ENCODE peak calls at places on chromosomes 3 and 15, in five cellular contexts. N is ovary, A is transverse colon, X is H1, K is suprapubic skin. V is an unnamed sample.

GRCh38 chr3:177236704-177237103 is 39.4 kb upstream of the TBL1XR1 start:
- DNase-seq in A (no peak), X (no peak), N (no peak), K (no peak), V (no peak)

GRCh38 chr15:70160267-70160666 is 62.5 kb upstream of the TLE3 start:
- DNase-seq in X (no peak), A (no peak), N (no peak), K (no peak), V (no peak)

GRCh38 chr3:138727371-138727770 is 107.4 kb downstream of the PIK3CB start:
- DNase-seq in A (no peak), X (no peak), K (no peak), N (no peak), V (no peak)

GRCh38 chr3:36729204-36730056 is 34.9 kb downstream of the DCLK3 start:
- DNase-seq in X (no peak), A (no peak), K (no peak), N (no peak), V (no peak)

GRCh38 chr3:184737641-184738518 is 26.0 kb upstream of the MAGEF1 start:
- DNase-seq in X (no peak), A (no peak), N (no peak), K (peak; percentile 49), V (no peak)

GRCh38 chr15:55846108-55846707 is 103.3 kb upstream of the PRTG start:
- DNase-seq in K (no peak), A (peak; percentile 23), X (peak; percentile 31), N (no peak), V (no peak)

GRCh38 chr3:177041021-177041729 is 156.1 kb downstream of the TBL1XR1 start:
- DNase-seq in X (no peak), K (peak; percentile 73), A (no peak), N (peak; percentile 36), V (peak; percentile 92)

GRCh38 chr3:190585771-190586630 is 72.1 kb downstream of the IL1RAP start:
- DNase-seq in N (no peak), X (peak; percentile 43), A (no peak), K (no peak), V (no peak)

GRCh38 chr15:20351448-20351961 is 190.1 kb downstream of the GOLGA6L6 start:
- DNase-seq in X (no peak), A (no peak), N (no peak), K (peak; percentile 64), V (no peak)

GRCh38 chr3:15333099-15333956 is 942 bp upstream of the SH3BP5 start:
- DNase-seq in A (no peak), N (peak; percentile 66), K (no peak), X (no peak), V (no peak)

GRCh38 chr3:69850849-69851248 is 111.6 kb downstream of the MITF start:
- DNase-seq in X (no peak), K (no peak), A (no peak), N (no peak), V (no peak)

GRCh38 chr3:126555795-126556636 is 2.7 kb downstream of the C3orf22 start:
- DNase-seq in K (peak; percentile 38), X (no peak), A (peak; percentile 3), N (no peak), V (peak; percentile 78)

GRCh38 chr3:142098974-142099373 is 50.4 kb downstream of the TFDP2 start:
- DNase-seq in N (no peak), A (no peak), K (no peak), X (no peak), V (no peak)

GRCh38 chr15:63501256-63502089 is 2.9 kb upstream of the USP3 start:
- DNase-seq in X (no peak), N (peak; percentile 90), K (peak; percentile 93), A (peak; percentile 83), V (no peak)

GRCh38 chr15:44308415-44308814 is 19.9 kb downstream of the GOLM2 start:
- DNase-seq in K (no peak), X (no peak), N (no peak), A (no peak), V (no peak)

GRCh38 chr3:30193625-30194044 is 412.8 kb upstream of the TGFBR2 start:
- DNase-seq in X (no peak), K (no peak), N (no peak), A (no peak), V (no peak)

GRCh38 chr3:141239551-141240281 is 8.1 kb downstream of the PXYLP1 start:
- DNase-seq in X (no peak), K (no peak), N (no peak), A (no peak), V (peak; percentile 78)

GRCh38 chr3:149227591-149228268 is 6.1 kb upstream of the CP start:
- DNase-seq in N (no peak), K (no peak), X (no peak), A (no peak), V (no peak)

GRCh38 chr3:49024449-49024848 is 2.5 kb downstream of the NDUFAF3 start:
- DNase-seq in K (no peak), A (no peak), N (peak; percentile 36), X (no peak), V (no peak)

GRCh38 chr3:141227752-141228151 is 3.9 kb upstream of the PXYLP1 start:
- DNase-seq in K (no peak), N (no peak), X (no peak), A (no peak), V (no peak)

GRCh38 chr15:42591238-42591936 is 16.0 kb downstream of the STARD9 start:
- DNase-seq in N (no peak), A (no peak), X (no peak), K (no peak), V (no peak)

GRCh38 chr15:66658057-66658456 is 44.0 kb upstream of the SMAD6 start:
- DNase-seq in A (no peak), X (no peak), N (no peak), K (no peak), V (no peak)

GRCh38 chr3:194817592-194818325 is 132.1 kb downstream of the FAM43A start:
- DNase-seq in A (no peak), N (no peak), K (peak; percentile 19), X (no peak), V (no peak)
- H3K4me3 ChIP-seq in A (no peak overlapping the region), N (no peak overlapping the region), K (no peak overlapping the region), X (no peak overlapping the region), V (no peak overlapping the region)

GRCh38 chr3:73405853-73406252 is 218.9 kb downstream of the PDZRN3 start:
- DNase-seq in A (no peak), N (no peak), X (no peak), K (no peak), V (no peak)

GRCh38 chr3:73411545-73411944 is 213.2 kb downstream of the PDZRN3 start:
- DNase-seq in X (no peak), N (no peak), K (no peak), A (no peak), V (no peak)

GRCh38 chr3:73409405-73409804 is 215.3 kb downstream of the PDZRN3 start:
- DNase-seq in K (no peak), A (no peak), N (no peak), X (no peak), V (no peak)

GRCh38 chr3:73407572-73407971 is 217.2 kb downstream of the PDZRN3 start:
- DNase-seq in X (no peak), K (no peak), A (no peak), N (no peak), V (no peak)

GRCh38 chr3:73408597-73408996 is 216.1 kb downstream of the PDZRN3 start:
- DNase-seq in K (no peak), N (no peak), X (no peak), A (no peak), V (no peak)
- TF ChIP-seq EP300 in K (no peak), N (no peak), X (no peak), A (no peak), V (no peak)

GRCh38 chr15:40696228-40696627 is 1.3 kb downstream of the RAD51 start:
- DNase-seq in N (no peak), A (no peak), X (no peak), K (no peak), V (no peak)

GRCh38 chr15:40695469-40695910 is 516 bp downstream of the RAD51 start:
- DNase-seq in A (no peak), N (no peak), X (no peak), K (no peak), V (no peak)

GRCh38 chr15:40697916-40698315 is 2.9 kb downstream of the RAD51 start:
- DNase-seq in K (no peak), A (no peak), X (no peak), N (no peak), V (no peak)

GRCh38 chr15:40693904-40694705 is 869 bp upstream of the RAD51 start:
- DNase-seq in A (no peak), K (no peak), X (no peak), N (no peak), V (no peak)

GRCh38 chr15:40694706-40695468 is at the start of gene RAD51:
- DNase-seq in A (peak; percentile 95), K (peak; percentile 94), X (peak; percentile 70), N (peak; percentile 92), V (peak; percentile 97)
- TF ChIP-seq POLR2A in A (peak; percentile 80), K (peak; percentile 70), X (peak; percentile 90), N (peak; percentile 74), V (peak; percentile 12)

GRCh38 chr3:46986782-46987484 is 7.5 kb downstream of the NBEAL2 start:
- DNase-seq in A (no peak), K (no peak), X (no peak), N (no peak), V (no peak)
- H3K4me3 ChIP-seq in A (no peak overlapping the region), K (peak overlapping the region; percentile 15), X (no peak overlapping the region), N (no peak overlapping the region), V (no peak overlapping the region)

GRCh38 chr15:59543721-59544547 is 67.6 kb upstream of the GCNT3 start:
- DNase-seq in N (no peak), A (peak; percentile 36), K (no peak), X (no peak), V (no peak)
- TF ChIP-seq EP300 in N (no peak), A (no peak), K (no peak), X (no peak), V (no peak)

GRCh38 chr3:173191611-173192010 is 50.6 kb upstream of the SPATA16 start:
- DNase-seq in X (no peak), N (no peak), A (no peak), K (no peak), V (no peak)
- TF ChIP-seq POLR2A in X (no peak), N (no peak), A (no peak), K (no peak), V (no peak)

GRCh38 chr3:5251196-5251583 is 63.7 kb downstream of the EDEM1 start:
- DNase-seq in N (no peak), A (no peak), X (no peak), K (no peak), V (no peak)
- H3K4me3 ChIP-seq in N (peak overlapping the region; percentile 24), A (peak overlapping the region; percentile 39), X (no peak overlapping the region), K (peak overlapping the region; percentile 29), V (peak overlapping the region; percentile 43)

GRCh38 chr15:88900309-88900981 is 5.1 kb upstream of the HAPLN3 start:
- DNase-seq in K (no peak), X (no peak), N (no peak), A (no peak), V (no peak)
- TF ChIP-seq EP300 in K (no peak), X (no peak), N (no peak), A (no peak), V (no peak)